ENCODE peak calls at places on chromosomes 5 and 9, in seven cellular contexts. B, I, J, G, O, R and U are unnamed samples.
A peak's percentile ranks its signal among the peaks of the same experiment; 100 is the strongest.

GRCh38 chr9:1005043-1005667 is 28.7 kb downstream of the DMRT3 start:
- DNase-seq in R (peak; percentile 21), G (no peak), O (peak; percentile 27), B (peak; percentile 10), I (no peak), J (peak; percentile 42), U (peak; percentile 19)

GRCh38 chr5:123670981-123671557 is 159.1 kb downstream of the CSNK1G3 start:
- DNase-seq in I (no peak), B (peak; percentile 27), R (no peak), G (peak; percentile 63), O (peak; percentile 64), J (peak; percentile 19), U (no peak)

GRCh38 chr5:9108156-9108555 is 437.7 kb downstream of the SEMA5A start:
- DNase-seq in J (no peak), R (no peak), I (no peak), G (no peak), B (no peak), O (no peak), U (no peak)

GRCh38 chr9:131700765-131701433 is 39.0 kb downstream of the RAPGEF1 start:
- DNase-seq in G (no peak), R (no peak), I (no peak), J (no peak), B (no peak), O (no peak), U (no peak)

GRCh38 chr9:134066923-134067851 is 639 bp downstream of the BRD3 start:
- DNase-seq in O (no peak), G (peak; percentile 34), B (peak; percentile 41), R (no peak), J (peak; percentile 36), I (peak; percentile 20), U (no peak)

GRCh38 chr9:16619897-16620296 is 250.6 kb downstream of the BNC2 start:
- DNase-seq in R (no peak), B (no peak), O (no peak), J (no peak), I (no peak), G (no peak), U (no peak)

GRCh38 chr5:55416306-55416705 is 108.5 kb downstream of the MTREX start:
- DNase-seq in R (peak; percentile 23), O (no peak), B (no peak), G (no peak), J (peak; percentile 38), I (no peak), U (no peak)

GRCh38 chr9:91978739-91979414 is 28.8 kb upstream of the ROR2 start:
- DNase-seq in R (peak; percentile 91), B (no peak), O (no peak), J (peak; percentile 92), I (no peak), G (peak; percentile 36), U (no peak)

GRCh38 chr9:4584636-4585035 is 77.5 kb upstream of the PLPP6 start:
- DNase-seq in B (no peak), R (no peak), J (no peak), I (no peak), G (no peak), O (no peak), U (no peak)

GRCh38 chr5:128784726-128785125 is 180.6 kb upstream of the SLC27A6 start:
- DNase-seq in B (no peak), R (no peak), I (no peak), O (no peak), J (no peak), G (no peak), U (no peak)

GRCh38 chr9:107612136-107612535 is 122.6 kb upstream of the KLF4 start:
- DNase-seq in O (peak; percentile 47), I (no peak), G (peak; percentile 29), B (no peak), R (no peak), J (no peak), U (no peak)

GRCh38 chr5:28807230-28807629 is 1768.8 kb upstream of the CDH9 start:
- DNase-seq in B (no peak), J (peak; percentile 8), O (no peak), G (no peak), I (no peak), R (peak; percentile 2), U (no peak)

GRCh38 chr5:137231535-137231934 is 267.6 kb downstream of the SPOCK1 start:
- DNase-seq in G (no peak), J (peak; percentile 61), I (no peak), B (no peak), O (no peak), R (peak; percentile 47), U (no peak)

GRCh38 chr5:132017738-132018625 is 6.5 kb upstream of the ACSL6 start:
- DNase-seq in J (no peak), O (peak; percentile 11), B (no peak), R (no peak), I (no peak), G (no peak), U (no peak)

GRCh38 chr9:134624827-134625181 is 16.8 kb upstream of the COL5A1 start:
- DNase-seq in I (no peak), G (no peak), R (peak; percentile 89), J (peak; percentile 94), O (no peak), B (no peak), U (no peak)

GRCh38 chr5:54595724-54596123 is 78.2 kb downstream of the SNX18 start:
- DNase-seq in R (peak; percentile 51), G (no peak), B (no peak), J (peak; percentile 61), O (no peak), I (no peak), U (no peak)

GRCh38 chr5:74055446-74056097 is 429.6 kb downstream of the ARHGEF28 start:
- DNase-seq in G (no peak), B (no peak), I (no peak), R (no peak), J (no peak), O (no peak), U (no peak)

GRCh38 chr5:150428106-150428876 is 15.6 kb upstream of the CD74 start:
- DNase-seq in I (no peak), O (peak; percentile 59), G (peak; percentile 82), J (no peak), B (no peak), R (no peak), U (peak; percentile 52)

GRCh38 chr5:141245250-141245717 is at the start of gene PCDHB15:
- DNase-seq in G (no peak), J (no peak), I (no peak), O (no peak), R (peak; percentile 4), B (peak; percentile 6), U (peak; percentile 34)

GRCh38 chr5:23648656-23649055 is 141.2 kb downstream of the PRDM9 start:
- DNase-seq in J (no peak), I (no peak), G (no peak), R (no peak), B (no peak), O (no peak), U (no peak)

GRCh38 chr5:64180661-64181343 is 15.2 kb downstream of the RNF180 start:
- DNase-seq in R (peak; percentile 18), J (peak; percentile 29), B (no peak), O (no peak), G (no peak), I (no peak), U (no peak)

GRCh38 chr9:133754187-133754586 is 16.0 kb upstream of the SARDH start:
- DNase-seq in G (no peak), O (no peak), B (no peak), I (no peak), R (no peak), J (no peak), U (no peak)

GRCh38 chr5:115949096-115949495 is 13.2 kb upstream of the LVRN start:
- DNase-seq in R (peak; percentile 13), J (peak; percentile 17), G (no peak), O (no peak), I (no peak), B (no peak), U (no peak)

GRCh38 chr5:36156124-36156601 is 4.3 kb downstream of the SKP2 start:
- DNase-seq in G (no peak), O (no peak), B (no peak), I (no peak), R (peak; percentile 63), J (peak; percentile 68), U (no peak)

GRCh38 chr9:81531511-81531910 is 157.8 kb downstream of the TLE1 start:
- DNase-seq in I (no peak), R (no peak), G (no peak), B (no peak), J (no peak), O (no peak), U (no peak)

GRCh38 chr5:65127181-65127901 is 354.4 kb downstream of the ADAMTS6 start:
- DNase-seq in O (no peak), B (no peak), G (no peak), J (peak; percentile 88), R (peak; percentile 86), I (no peak), U (no peak)

GRCh38 chr5:169223595-169223953 is 77.4 kb downstream of the SLIT3 start:
- DNase-seq in J (peak; percentile 64), B (no peak), G (no peak), O (no peak), R (peak; percentile 55), I (no peak), U (no peak)

GRCh38 chr5:50666261-50667078 is at the start of gene PARP8:
- DNase-seq in J (peak; percentile 36), I (peak; percentile 35), B (peak; percentile 57), R (peak; percentile 14), G (peak; percentile 51), O (peak; percentile 63), U (peak; percentile 77)

GRCh38 chr5:87211676-87212075 is 56.0 kb upstream of the RASA1 start:
- DNase-seq in R (no peak), B (no peak), O (no peak), I (no peak), J (no peak), G (no peak), U (no peak)

GRCh38 chr9:82961504-82962125 is 101.3 kb downstream of the RASEF start:
- DNase-seq in J (peak; percentile 60), R (peak; percentile 38), B (peak; percentile 41), O (peak; percentile 90), I (no peak), G (peak; percentile 86), U (peak; percentile 85)
- H3K4me1 ChIP-seq in J (no peaks in the 10 kb centered on the region), R (no peaks in the 10 kb centered on the region), B (no peaks in the 10 kb centered on the region), O (no peaks in the 10 kb centered on the region), I (no peaks in the 10 kb centered on the region), G (peaks cover 3% of the 10 kb centered on the region), U (no peaks in the 10 kb centered on the region)

GRCh38 chr9:129138144-129138462 is 26.9 kb downstream of the PTPA start:
- DNase-seq in R (no peak), G (no peak), J (no peak), I (no peak), O (no peak), B (no peak), U (no peak)
- H3K36me3 ChIP-seq in R (peaks cover 3% of the 10 kb centered on the region), G (peaks cover 37% of the 10 kb centered on the region), J (peaks cover 10% of the 10 kb centered on the region), I (peaks cover 5% of the 10 kb centered on the region), O (peaks cover 11% of the 10 kb centered on the region), B (peaks cover 49% of the 10 kb centered on the region), U (peaks cover 5% of the 10 kb centered on the region)

GRCh38 chr9:98455957-98456621 is 200.6 kb upstream of the TBC1D2 start:
- DNase-seq in I (no peak), B (no peak), O (no peak), G (no peak), J (peak; percentile 86), R (peak; percentile 80), U (no peak)
- H3K27ac ChIP-seq in I (no peak overlapping the region), B (no peak overlapping the region), O (no peak overlapping the region), G (no peak overlapping the region), J (no peak overlapping the region), R (no peak overlapping the region), U (no peak overlapping the region)

DNA sequence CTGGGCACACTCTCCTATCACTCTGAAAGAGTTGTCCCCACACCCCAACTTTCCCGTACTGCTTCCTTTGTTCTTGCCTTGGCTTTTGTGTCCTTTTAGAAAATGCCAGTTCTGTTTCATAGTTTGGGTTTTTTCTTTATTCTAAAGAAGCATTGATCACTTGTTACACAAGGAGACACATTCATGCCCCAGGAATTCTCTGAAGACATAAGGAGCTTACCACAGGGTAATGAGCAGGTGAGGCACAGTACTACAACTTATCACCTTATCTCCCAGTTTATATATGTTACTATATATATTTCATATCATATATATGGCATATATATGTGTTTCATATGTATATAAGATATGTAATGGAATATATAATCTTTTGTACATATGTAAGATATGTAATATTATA is 6.5 kb upstream of the SSBP2 start:
- DNase-seq in J (no peak), O (no peak), R (no peak), G (no peak), I (no peak), B (no peak), U (no peak)
- H3K4me1 ChIP-seq in J (peaks cover 3% of the 10 kb centered on the region), O (no peaks in the 10 kb centered on the region), R (peaks cover 9% of the 10 kb centered on the region), G (peaks cover 24% of the 10 kb centered on the region), I (no peaks in the 10 kb centered on the region), B (no peaks in the 10 kb centered on the region), U (peaks cover 14% of the 10 kb centered on the region)